ENCODE peak calls at places on chromosomes 4 and X, in eight cellular contexts. U is stomach, Q is A549, W is tibial artery, K is GM23248, G is HCT116, R is pancreas, E is HAP-1. L is an unnamed sample.

GRCh38 chr4:124862261-124862660 is 149.7 kb upstream of the ANKRD50 start:
- DNase-seq in U (no peak), Q (no peak), W (no peak), K (peak; percentile 43), G (no peak), R (no peak), E (no peak), L (no peak)

GRCh38 chrX:50903387-50904027 is 7.0 kb upstream of the BMP15 start:
- DNase-seq in U (no peak), Q (peak; percentile 18), W (no peak), K (peak; percentile 63), G (peak; percentile 27), R (peak; percentile 5), E (peak; percentile 79), L (no peak)

GRCh38 chr4:68693325-68694075 is 23.0 kb upstream of the UGT2B15 start:
- DNase-seq in U (no peak), Q (no peak), W (no peak), K (no peak), G (no peak), R (no peak), E (no peak), L (no peak)

GRCh38 chr4:17336524-17336941 is 175.4 kb downstream of the QDPR start:
- DNase-seq in U (no peak), Q (no peak), W (no peak), K (no peak), G (peak; percentile 78), R (no peak), E (no peak), L (no peak)

GRCh38 chrX:22534643-22535042 is 261.9 kb downstream of the CBLL2 start:
- DNase-seq in U (no peak), Q (no peak), W (peak; percentile 67), K (peak; percentile 90), G (no peak), R (no peak), E (no peak), L (peak; percentile 60)

GRCh38 chr4:155722816-155723499 is 35.9 kb upstream of the GUCY1B1 start:
- DNase-seq in U (no peak), Q (no peak), W (no peak), K (peak; percentile 12), G (no peak), R (no peak), E (no peak), L (no peak)

GRCh38 chr4:55553442-55553841 is 6.7 kb upstream of the CLOCK start:
- DNase-seq in U (peak; percentile 32), Q (no peak), W (no peak), K (peak; percentile 84), G (no peak), R (peak; percentile 3), E (no peak), L (peak; percentile 49)

GRCh38 chr4:100588076-100588475 is 70.3 kb upstream of the EMCN start:
- DNase-seq in U (no peak), Q (no peak), W (no peak), K (no peak), G (no peak), R (no peak), E (no peak), L (no peak)

GRCh38 chr4:65668201-65669007 is 1.9 kb downstream of the EPHA5 start:
- DNase-seq in U (peak; percentile 25), Q (no peak), W (peak; percentile 62), K (peak; percentile 33), G (no peak), R (no peak), E (peak; percentile 21), L (peak; percentile 68)

GRCh38 chr4:5378002-5378401 is 326.7 kb downstream of the STK32B start:
- DNase-seq in U (no peak), Q (no peak), W (no peak), K (peak; percentile 41), G (peak; percentile 13), R (no peak), E (peak; percentile 48), L (no peak)

GRCh38 chrX:123189318-123189717 is 5.2 kb downstream of the GRIA3 start:
- DNase-seq in U (no peak), Q (no peak), W (no peak), K (no peak), G (no peak), R (no peak), E (no peak), L (no peak)

GRCh38 chrX:3820170-3820569 is 106.7 kb upstream of the PRKX start:
- DNase-seq in U (no peak), Q (no peak), W (no peak), K (peak; percentile 78), G (no peak), R (no peak), E (no peak), L (no peak)

GRCh38 chr4:5451243-5451642 is 257.1 kb downstream of the EVC2 start:
- DNase-seq in U (no peak), Q (no peak), W (peak; percentile 10), K (no peak), G (no peak), R (no peak), E (no peak), L (no peak)

GRCh38 chrX:40721489-40722106 is 13.7 kb downstream of the MED14 start:
- DNase-seq in U (no peak), Q (no peak), W (no peak), K (no peak), G (no peak), R (no peak), E (no peak), L (no peak)

GRCh38 chrX:106680716-106681115 is 45.8 kb upstream of the RNF128 start:
- DNase-seq in U (no peak), Q (no peak), W (no peak), K (no peak), G (no peak), R (no peak), E (no peak), L (no peak)

GRCh38 chrX:134026732-134027311 is 41.4 kb upstream of the GPC3 start:
- DNase-seq in U (peak; percentile 34), Q (peak; percentile 6), W (peak; percentile 56), K (peak; percentile 28), G (peak; percentile 10), R (peak; percentile 32), E (peak; percentile 89), L (no peak)

GRCh38 chrX:40952855-40953254 is 132.4 kb upstream of the USP9X start:
- DNase-seq in U (no peak), Q (no peak), W (no peak), K (peak; percentile 36), G (no peak), R (no peak), E (no peak), L (no peak)

GRCh38 chr4:7539659-7540058 is 104.9 kb upstream of the PSAPL1 start:
- DNase-seq in U (no peak), Q (peak; percentile 10), W (no peak), K (peak; percentile 32), G (peak; percentile 92), R (no peak), E (peak; percentile 73), L (no peak)

GRCh38 chr4:116925900-116926457 is 159.4 kb downstream of the TRAM1L1 start:
- DNase-seq in U (peak; percentile 39), Q (no peak), W (no peak), K (no peak), G (no peak), R (peak; percentile 7), E (no peak), L (peak; percentile 36)

GRCh38 chr4:82044141-82044993 is 329.4 kb downstream of the HNRNPD start:
- DNase-seq in U (peak; percentile 66), Q (no peak), W (peak; percentile 76), K (peak; percentile 71), G (no peak), R (peak; percentile 80), E (peak; percentile 87), L (peak; percentile 71)

GRCh38 chr4:87555751-87556619 is 26.8 kb upstream of the SPARCL1 start:
- DNase-seq in U (no peak), Q (peak; percentile 14), W (peak; percentile 67), K (peak; percentile 96), G (no peak), R (no peak), E (no peak), L (peak; percentile 51)

GRCh38 chrX:1507511-1508463 is 29.2 kb downstream of the P2RY8 start:
- DNase-seq in U (no peak), Q (no peak), W (no peak), K (no peak), G (no peak), R (no peak), E (no peak), L (no peak)
- H3K4me1 ChIP-seq in U (peaks cover 10% of the 10 kb centered on the region), Q (no peaks in the 10 kb centered on the region), W (no peaks in the 10 kb centered on the region), K (no peaks in the 10 kb centered on the region), G (no peaks in the 10 kb centered on the region), R (no peaks in the 10 kb centered on the region), E (no peaks in the 10 kb centered on the region), L (no peaks in the 10 kb centered on the region)

DNA sequence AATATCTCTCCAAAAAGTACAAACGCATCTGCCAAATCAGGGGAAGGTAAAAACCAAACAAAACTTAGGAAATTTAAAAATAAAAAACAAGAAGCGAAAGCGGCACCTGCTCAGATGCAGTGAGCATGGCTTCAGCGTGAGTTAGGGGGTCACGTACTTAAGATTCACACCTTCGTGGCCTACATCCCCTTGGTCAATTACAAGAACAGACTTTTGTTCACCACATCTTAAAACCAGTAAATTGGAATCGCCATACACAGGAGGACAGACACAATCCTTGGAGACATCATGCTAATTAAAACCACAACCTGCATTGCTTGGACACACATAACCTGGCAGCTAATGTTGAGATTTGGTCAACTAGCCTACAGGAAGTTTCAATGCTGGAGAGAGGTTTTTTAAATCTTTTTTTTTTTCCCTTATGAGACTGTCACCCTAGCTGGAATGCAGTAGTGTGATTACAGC is 12.5 kb upstream of the SEL1L3 start:
- DNase-seq in U (no peak), Q (no peak), W (no peak), K (no peak), G (no peak), R (no peak), E (no peak), L (no peak)
- H3K4me1 ChIP-seq in U (peaks cover 10% of the 10 kb centered on the region), Q (no peaks in the 10 kb centered on the region), W (no peaks in the 10 kb centered on the region), K (no peaks in the 10 kb centered on the region), G (no peaks in the 10 kb centered on the region), R (no peaks in the 10 kb centered on the region), E (no peaks in the 10 kb centered on the region), L (no peaks in the 10 kb centered on the region)

DNA sequence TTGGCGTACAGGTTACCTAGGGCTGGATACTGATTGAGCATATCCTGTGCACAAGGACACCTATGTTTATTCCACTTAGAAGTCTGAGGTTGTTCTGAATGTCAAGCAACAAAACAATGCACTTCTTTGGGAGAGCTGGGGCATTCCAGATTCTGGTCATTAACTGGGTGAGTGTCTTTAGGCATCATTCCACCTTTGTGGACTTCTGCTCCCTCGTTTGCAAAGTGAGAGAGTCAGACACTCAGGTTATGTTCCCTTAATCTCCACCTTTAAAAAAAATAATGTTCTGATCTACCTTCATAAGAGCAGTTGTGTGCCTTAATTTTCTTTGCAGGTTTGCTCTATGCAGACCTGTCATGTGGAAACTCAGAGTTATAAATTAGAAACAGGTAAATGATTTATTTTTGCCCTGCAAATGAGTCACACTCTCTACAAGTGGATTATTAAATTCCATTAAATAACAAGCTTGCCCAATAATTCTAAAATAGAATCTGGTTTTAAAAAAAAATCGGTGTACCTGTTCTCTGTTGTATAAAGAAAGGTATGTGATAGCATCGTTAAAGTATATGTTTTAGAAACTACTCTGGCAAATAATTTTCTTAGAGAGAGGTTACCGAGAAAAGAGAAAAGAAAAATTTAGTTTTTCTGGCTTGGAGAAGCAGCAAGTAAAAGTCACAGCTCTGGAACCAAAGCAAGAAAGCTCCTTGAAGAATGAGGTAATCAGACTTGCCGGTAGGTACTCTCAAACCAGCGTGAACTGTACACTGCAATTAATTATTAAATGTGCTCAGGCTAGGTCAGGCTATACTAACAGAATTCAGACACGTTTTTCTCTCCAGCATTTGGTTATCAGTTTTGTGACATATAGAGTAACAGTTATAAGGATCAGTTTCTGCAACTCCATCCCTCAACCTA is 93.2 kb downstream of the SORBS2 start:
- DNase-seq in U (no peak), Q (no peak), W (no peak), K (no peak), G (no peak), R (no peak), E (no peak), L (no peak)
- H3K4me1 ChIP-seq in U (peaks cover 95% of the 10 kb centered on the region), Q (peaks cover 6% of the 10 kb centered on the region), W (peaks cover 35% of the 10 kb centered on the region), K (no peaks in the 10 kb centered on the region), G (no peaks in the 10 kb centered on the region), R (peaks cover 19% of the 10 kb centered on the region), E (no peaks in the 10 kb centered on the region), L (no peaks in the 10 kb centered on the region)

GRCh38 chr4:726816-727215 is 21.2 kb downstream of the PCGF3 start:
- DNase-seq in U (no peak), Q (no peak), W (no peak), K (no peak), G (no peak), R (no peak), E (no peak), L (no peak)
- H3K4me1 ChIP-seq in U (peaks cover 30% of the 10 kb centered on the region), Q (peaks cover 10% of the 10 kb centered on the region), W (peaks cover 12% of the 10 kb centered on the region), K (peaks cover 19% of the 10 kb centered on the region), G (no peaks in the 10 kb centered on the region), R (no peaks in the 10 kb centered on the region), E (no peaks in the 10 kb centered on the region), L (no peaks in the 10 kb centered on the region)